ENCODE peak calls at places on chromosomes 16 and 17, in ten cellular contexts. V is AG04450; L is brain microvascular endothelial cell; D is BE2C; N is psoas muscle; C is fibroblast of lung; J is left ventricle myocardium inferior; T is thyroid gland; O is mesendoderm; F is effector memory CD4-positive, alpha-beta T cell. K is an unnamed sample. For H3K27me3, the result is how much of the 10 kb centered on the place peaks cover.

GRCh38 chr17:80826955-80827645 is 164.5 kb upstream of the CHMP6 start:
- DNase-seq in V (peak), L (peak), D (peak), N (peak), C (peak), J (no peak), T (peak), O (peak), F (no peak), K (no peak)

GRCh38 chr17:51166987-51167931 is 1.0 kb downstream of the NME2 start:
- DNase-seq in V (no peak), L (no peak), D (peak), N (peak), C (peak), J (peak), T (peak), O (peak), F (peak), K (peak)

GRCh38 chr17:77728022-77728671 is 230.4 kb upstream of the TNRC6C start:
- DNase-seq in V (no peak), L (peak), D (peak), N (peak), C (no peak), J (peak), T (no peak), O (peak), F (no peak), K (no peak)

GRCh38 chr17:6749519-6749918 is 6.3 kb upstream of the XAF1 start:
- DNase-seq in V (no peak), L (no peak), D (no peak), N (no peak), C (peak), J (no peak), T (no peak), O (no peak), F (no peak), K (no peak)

GRCh38 chr17:42553866-42554249 is 1.1 kb downstream of the HSD17B1 start:
- DNase-seq in V (no peak), L (no peak), D (no peak), N (peak), C (no peak), J (no peak), T (no peak), O (no peak), F (no peak), K (no peak)

GRCh38 chr16:74641969-74642368 is 24.7 kb downstream of the RFWD3 start:
- DNase-seq in V (no peak), L (no peak), D (no peak), N (no peak), C (no peak), J (no peak), T (no peak), O (no peak), F (no peak), K (no peak)

GRCh38 chr17:27760069-27760885 is 40.1 kb downstream of the NOS2 start:
- DNase-seq in V (no peak), L (peak), D (peak), N (peak), C (peak), J (peak), T (peak), O (peak), F (peak), K (peak)

GRCh38 chr16:72769876-72770275 is 278.1 kb downstream of the ZFHX3 start:
- DNase-seq in V (no peak), L (no peak), D (no peak), N (no peak), C (no peak), J (no peak), T (no peak), O (no peak), F (no peak), K (no peak)

GRCh38 chr16:61042736-61043135 is 993.5 kb downstream of the CDH8 start:
- DNase-seq in V (no peak), L (no peak), D (no peak), N (no peak), C (no peak), J (no peak), T (no peak), O (peak), F (no peak), K (no peak)

GRCh38 chr16:31452631-31453106 is 6.6 kb upstream of the ARMC5 start:
- DNase-seq in V (peak), L (peak), D (no peak), N (peak), C (peak), J (no peak), T (peak), O (peak), F (no peak), K (peak)

GRCh38 chr16:11100239-11100750 is 155.7 kb downstream of the SOCS1 start:
- DNase-seq in V (peak), L (peak), D (no peak), N (peak), C (peak), J (peak), T (peak), O (peak), F (no peak), K (peak)

GRCh38 chr17:4440690-4441686 is 7.2 kb downstream of the SPNS3 start:
- DNase-seq in V (no peak), L (no peak), D (peak), N (no peak), C (no peak), J (no peak), T (no peak), O (no peak), F (no peak), K (peak)

GRCh38 chr16:4580245-4580644 is 24.1 kb downstream of the C16orf96 start:
- DNase-seq in V (no peak), L (no peak), D (no peak), N (no peak), C (peak), J (no peak), T (no peak), O (no peak), F (no peak), K (no peak)

GRCh38 chr17:16037636-16038035 is 38.0 kb downstream of the TTC19 start:
- DNase-seq in V (no peak), L (peak), D (no peak), N (no peak), C (no peak), J (no peak), T (no peak), O (peak), F (no peak), K (no peak)

GRCh38 chr17:61376931-61377838 is 22.5 kb upstream of the TBX2 start:
- DNase-seq in V (no peak), L (no peak), D (no peak), N (peak), C (no peak), J (no peak), T (no peak), O (no peak), F (no peak), K (no peak)

GRCh38 chr17:51085150-51085805 is 35.4 kb downstream of the SPAG9 start:
- DNase-seq in V (no peak), L (no peak), D (no peak), N (no peak), C (peak), J (no peak), T (no peak), O (no peak), F (no peak), K (no peak)

GRCh38 chr16:4990415-4990814 is 32.3 kb downstream of the SEC14L5 start:
- DNase-seq in V (no peak), L (no peak), D (no peak), N (no peak), C (no peak), J (no peak), T (no peak), O (no peak), F (no peak), K (no peak)

GRCh38 chr16:58847902-58848661 is 114.0 kb upstream of the GOT2 start:
- DNase-seq in V (no peak), L (no peak), D (no peak), N (no peak), C (no peak), J (no peak), T (no peak), O (peak), F (no peak), K (no peak)

GRCh38 chr16:70740919-70741778 is 55.3 kb upstream of the MTSS2 start:
- DNase-seq in V (no peak), L (peak), D (no peak), N (no peak), C (peak), J (no peak), T (no peak), O (no peak), F (no peak), K (no peak)

GRCh38 chr17:77872714-77873517 is 85.6 kb upstream of the TNRC6C start:
- DNase-seq in V (no peak), L (no peak), D (peak), N (no peak), C (no peak), J (no peak), T (no peak), O (no peak), F (no peak), K (no peak)

GRCh38 chr16:27353853-27354252 is 40.1 kb downstream of the IL4R start:
- DNase-seq in V (no peak), L (no peak), D (peak), N (no peak), C (no peak), J (no peak), T (no peak), O (peak), F (no peak), K (no peak)

GRCh38 chr16:1398826-1399581 is 15.5 kb downstream of the UNKL start:
- DNase-seq in V (no peak), L (no peak), D (no peak), N (no peak), C (no peak), J (no peak), T (no peak), O (no peak), F (no peak), K (no peak)

GRCh38 chr16:84527486-84528269 is 23.2 kb upstream of the MEAK7 start:
- DNase-seq in V (no peak), L (no peak), D (no peak), N (no peak), C (no peak), J (no peak), T (peak), O (no peak), F (no peak), K (no peak)

GRCh38 chr16:31876955-31877828 is 3.6 kb downstream of the ZNF267 start:
- DNase-seq in V (peak), L (peak), D (no peak), N (no peak), C (peak), J (no peak), T (peak), O (no peak), F (peak), K (no peak)

GRCh38 chr16:30065943-30066881 is 652 bp downstream of the ALDOA start:
- DNase-seq in V (no peak), L (peak), D (peak), N (no peak), C (peak), J (no peak), T (no peak), O (peak), F (no peak), K (peak)

GRCh38 chr17:49157784-49158183 is 25.2 kb downstream of the B4GALNT2 start:
- DNase-seq in V (no peak), L (peak), D (no peak), N (no peak), C (no peak), J (no peak), T (no peak), O (peak), F (no peak), K (no peak)

GRCh38 chr17:73911726-73912359 is 267.6 kb upstream of the SDK2 start:
- DNase-seq in V (no peak), L (no peak), D (no peak), N (no peak), C (no peak), J (no peak), T (no peak), O (no peak), F (no peak), K (no peak)
- H3K27me3 ChIP-seq in V (under half), L (under half), D (under half), N (under half), C (under half), J (half or more), T (under half), O (under half), F (under half), K (under half)

DNA sequence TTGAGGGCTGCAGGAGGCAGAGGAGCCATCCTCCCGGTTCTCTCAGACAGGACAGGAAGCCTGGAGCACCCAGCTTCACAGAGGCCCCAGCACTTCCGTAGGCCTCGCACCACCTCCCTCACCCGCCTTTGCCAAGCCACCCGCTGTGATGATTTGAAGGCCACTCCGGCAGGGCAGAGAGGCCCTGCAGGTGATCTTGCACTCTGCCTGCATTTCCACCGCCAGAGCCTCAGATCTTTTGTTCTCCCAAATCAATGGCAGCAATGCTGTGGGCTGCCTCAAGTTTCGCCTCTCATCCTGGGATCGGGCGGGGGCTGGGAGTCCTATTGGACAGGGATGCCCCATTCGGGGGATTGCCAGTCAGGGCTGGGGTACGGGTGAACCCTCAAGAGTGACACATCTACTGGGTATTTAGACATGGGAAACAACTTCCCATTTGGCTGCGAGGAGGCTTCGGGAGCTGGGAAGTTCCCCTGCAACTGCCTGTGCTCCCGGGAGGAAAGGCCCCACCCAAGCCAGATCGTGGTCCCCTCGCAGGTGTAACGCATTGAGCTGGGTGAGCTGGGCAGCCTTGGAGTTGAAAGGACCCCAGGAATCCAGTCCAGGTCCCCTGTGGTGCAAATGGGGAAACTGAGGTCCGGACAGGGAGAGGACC is 34.8 kb upstream of the PEMT start:
- DNase-seq in V (no peak), L (no peak), D (no peak), N (no peak), C (no peak), J (no peak), T (no peak), O (peak), F (no peak), K (no peak)
- H3K4me3 ChIP-seq in V (no peak), L (no peak), D (no peak), N (no peak), C (no peak), J (no peak), T (no peak), O (no peak), F (no peak), K (no peak)

GRCh38 chr17:17716837-17717523 is 35.7 kb downstream of the RAI1 start:
- DNase-seq in V (no peak), L (no peak), D (no peak), N (no peak), C (no peak), J (no peak), T (no peak), O (no peak), F (no peak), K (no peak)
- H3K27me3 ChIP-seq in V (under half), L (under half), D (under half), N (under half), C (under half), J (under half), T (under half), O (under half), F (under half), K (under half)

DNA sequence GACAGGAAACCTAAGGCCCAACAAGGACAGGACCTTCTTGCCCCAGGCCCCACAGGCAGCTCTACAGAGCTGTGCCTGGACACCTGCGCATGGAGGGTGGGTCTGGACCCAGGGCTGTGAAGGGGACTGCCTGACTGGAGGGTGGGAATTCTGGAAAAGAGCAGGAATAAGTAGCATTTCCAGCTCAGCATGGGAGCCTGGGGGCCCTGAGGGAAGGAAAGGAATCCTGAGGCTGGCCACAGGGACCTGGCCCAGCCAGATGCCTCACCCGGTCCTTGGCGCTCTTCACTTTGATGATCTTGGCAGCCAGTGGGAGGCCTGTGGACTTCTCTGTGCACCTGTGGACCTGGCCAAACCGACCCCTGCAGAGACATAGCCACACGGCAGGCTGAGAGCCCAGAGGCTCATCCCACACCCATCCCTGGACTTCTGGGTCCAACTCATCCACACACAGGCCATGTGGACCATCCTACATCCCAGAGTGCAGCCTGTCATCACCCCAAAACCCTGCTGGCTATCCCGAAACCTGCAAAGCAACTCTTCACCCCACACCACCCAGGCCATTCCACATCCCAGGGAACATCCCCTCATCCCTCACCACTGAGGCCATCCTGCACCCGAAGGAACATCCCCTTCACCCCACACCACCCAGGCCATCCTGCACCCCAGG is 18.7 kb downstream of the MYLK3 start:
- DNase-seq in V (no peak), L (no peak), D (no peak), N (no peak), C (no peak), J (no peak), T (no peak), O (no peak), F (no peak), K (no peak)
- H3K4me3 ChIP-seq in V (no peak), L (no peak), D (no peak), N (no peak), C (no peak), J (no peak), T (no peak), O (no peak), F (no peak), K (no peak)